ENCODE peak calls at places on chromosomes 11 and 22, in ten cellular contexts. F, S, K, Z, W, G, D, H, J and A are unnamed samples.

GRCh38 chr11:132540586-132540985 is 991.7 kb downstream of the OPCML start:
- DNase-seq in F (no peak), S (no peak), K (no peak), Z (no peak), W (no peak), G (no peak), D (no peak), H (no peak), J (no peak), A (no peak)

GRCh38 chr11:102446606-102447005 is 6.0 kb downstream of the TMEM123 start:
- DNase-seq in F (no peak), S (no peak), K (peak; percentile 80), Z (peak; percentile 84), W (no peak), G (peak; percentile 84), D (no peak), H (no peak), J (no peak), A (no peak)

GRCh38 chr11:65618763-65619162 is 3.2 kb downstream of the PCNX3 start:
- DNase-seq in F (no peak), S (no peak), K (no peak), Z (no peak), W (no peak), G (no peak), D (no peak), H (no peak), J (no peak), A (no peak)

GRCh38 chr11:3199537-3200295 is 18.9 kb downstream of the MRGPRG start:
- DNase-seq in F (no peak), S (no peak), K (no peak), Z (no peak), W (no peak), G (no peak), D (no peak), H (no peak), J (no peak), A (no peak)

GRCh38 chr11:36577859-36578258 is 10.1 kb downstream of the RAG1 start:
- DNase-seq in F (no peak), S (no peak), K (peak; percentile 86), Z (peak; percentile 7), W (no peak), G (no peak), D (no peak), H (no peak), J (no peak), A (no peak)

GRCh38 chr11:33721291-33721840 is 14.9 kb downstream of the CD59 start:
- DNase-seq in F (no peak), S (no peak), K (no peak), Z (peak; percentile 14), W (no peak), G (no peak), D (no peak), H (no peak), J (no peak), A (no peak)

GRCh38 chr22:45163074-45163416 is 680 bp upstream of the NUP50 start:
- DNase-seq in F (no peak), S (peak; percentile 34), K (peak; percentile 63), Z (peak; percentile 48), W (no peak), G (peak; percentile 31), D (no peak), H (peak; percentile 36), J (no peak), A (no peak)

GRCh38 chr11:103806130-103806900 is 230.1 kb upstream of the DDI1 start:
- DNase-seq in F (no peak), S (no peak), K (peak; percentile 82), Z (peak; percentile 67), W (no peak), G (no peak), D (no peak), H (no peak), J (no peak), A (no peak)

GRCh38 chr11:100624346-100624745 is 62.7 kb upstream of the ARHGAP42 start:
- DNase-seq in F (no peak), S (no peak), K (peak; percentile 36), Z (peak; percentile 34), W (no peak), G (no peak), D (no peak), H (no peak), J (no peak), A (no peak)

GRCh38 chr22:40720538-40721256 is 41.4 kb downstream of the MCHR1 start:
- DNase-seq in F (no peak), S (no peak), K (no peak), Z (peak; percentile 80), W (no peak), G (no peak), D (no peak), H (peak; percentile 34), J (no peak), A (peak; percentile 26)

GRCh38 chr22:30245985-30246901 is at the start of gene LIF:
- DNase-seq in F (peak; percentile 63), S (peak; percentile 47), K (peak; percentile 80), Z (peak; percentile 74), W (no peak), G (no peak), D (peak; percentile 52), H (no peak), J (no peak), A (peak; percentile 46)

GRCh38 chr22:48439560-48440135 is 1388.0 kb downstream of the BRD1 start:
- DNase-seq in F (no peak), S (no peak), K (no peak), Z (no peak), W (peak; percentile 23), G (no peak), D (no peak), H (no peak), J (no peak), A (no peak)

GRCh38 chr11:76654310-76654851 is 16.2 kb downstream of the LRRC32 start:
- DNase-seq in F (no peak), S (no peak), K (peak; percentile 76), Z (peak; percentile 86), W (no peak), G (no peak), D (no peak), H (no peak), J (no peak), A (no peak)